ENCODE peak calls at places on chromosomes 3 and 15, in four cellular contexts. J is HepG2, I is A549, W is K562. O is an unnamed sample.
A peak's percentile ranks its signal among the peaks of the same experiment; 100 is the strongest.

GRCh38 chr3:32841875-32842505 is 24.2 kb downstream of the TRIM71 start:
- DNase-seq in J (no peak), I (no peak), W (no peak), O (no peak)

GRCh38 chr15:29792426-29793159 is 29.7 kb downstream of the TJP1 start:
- DNase-seq in I (no peak), J (no peak), W (no peak), O (no peak)

GRCh38 chr3:58471025-58471887 is 20.6 kb upstream of the KCTD6 start:
- DNase-seq in I (peak; percentile 91), W (peak; percentile 19), J (peak; percentile 95), O (no peak)

GRCh38 chr15:53559364-53560253 is 199.9 kb downstream of the WDR72 start:
- DNase-seq in J (peak; percentile 75), W (no peak), I (no peak), O (no peak)

GRCh38 chr15:94670436-94671034 is 439.2 kb downstream of the MCTP2 start:
- DNase-seq in W (peak; percentile 30), I (peak; percentile 39), J (peak; percentile 39), O (no peak)

GRCh38 chr15:91268510-91268909 is 168.5 kb downstream of the SV2B start:
- DNase-seq in W (peak; percentile 82), J (no peak), I (peak; percentile 37), O (peak; percentile 64)

GRCh38 chr3:42497009-42497731 is 5.3 kb upstream of the VIPR1 start:
- DNase-seq in I (peak; percentile 47), W (no peak), J (peak; percentile 40), O (peak; percentile 63)

GRCh38 chr15:34900748-34901147 is 68.8 kb downstream of the AQR start:
- DNase-seq in I (no peak), W (no peak), J (no peak), O (no peak)

GRCh38 chr3:143150979-143151726 is 31.6 kb downstream of the CHST2 start:
- DNase-seq in W (no peak), I (no peak), J (no peak), O (no peak)

GRCh38 chr3:23004971-23005370 is 198.2 kb upstream of the UBE2E2 start:
- DNase-seq in W (no peak), I (peak; percentile 15), J (peak; percentile 31), O (no peak)

GRCh38 chr3:162738778-162739177 is 1242.2 kb downstream of the OTOL1 start:
- DNase-seq in I (no peak), W (no peak), J (no peak), O (no peak)

GRCh38 chr15:52783929-52784798 is 6.0 kb downstream of the ONECUT1 start:
- DNase-seq in J (no peak), W (peak; percentile 59), I (peak; percentile 56), O (peak; percentile 80)

GRCh38 chr3:169939751-169940150 is 26.9 kb upstream of the SEC62 start:
- DNase-seq in W (no peak), I (no peak), J (no peak), O (no peak)

GRCh38 chr3:40867826-40868225 is 331.5 kb upstream of the CTNNB1 start:
- DNase-seq in J (no peak), W (no peak), I (no peak), O (no peak)

GRCh38 chr3:36907911-36908646 is 36.8 kb downstream of the TRANK1 start:
- DNase-seq in J (peak; percentile 25), W (no peak), I (peak; percentile 79), O (no peak)

GRCh38 chr3:117844676-117845075 is 1135.1 kb downstream of the TUSC7 start:
- DNase-seq in J (no peak), W (no peak), I (no peak), O (no peak)

GRCh38 chr3:152853196-152853595 is 18.3 kb downstream of the P2RY1 start:
- DNase-seq in I (no peak), J (no peak), W (no peak), O (no peak)

GRCh38 chr3:129777806-129778205 is 115.7 kb downstream of the TMCC1 start:
- DNase-seq in J (no peak), W (no peak), I (no peak), O (no peak)

GRCh38 chr3:190694335-190695001 is 168.0 kb downstream of the GMNC start:
- DNase-seq in J (no peak), I (no peak), W (no peak), O (no peak)

GRCh38 chr15:36951747-36952247 is 148.6 kb downstream of the MEIS2 start:
- DNase-seq in W (peak; percentile 8), J (no peak), I (no peak), O (no peak)

GRCh38 chr3:112672716-112673506 is 32.0 kb upstream of the CCDC80 start:
- DNase-seq in W (no peak), I (no peak), J (no peak), O (no peak)

GRCh38 chr3:56926513-56927282 is 124.9 kb upstream of the ARHGEF3 start:
- DNase-seq in I (no peak), J (no peak), W (no peak), O (no peak)

GRCh38 chr15:71707230-71708051 is 102.9 kb upstream of the NR2E3 start:
- DNase-seq in I (no peak), J (no peak), W (no peak), O (no peak)

GRCh38 chr15:48414015-48414414 is 82.8 kb downstream of the DUT start:
- DNase-seq in I (no peak), W (no peak), J (no peak), O (no peak)

GRCh38 chr15:93266291-93266690 is 177.3 kb upstream of the RGMA start:
- DNase-seq in J (no peak), I (no peak), W (no peak), O (no peak)

GRCh38 chr3:111764645-111765091 is 94.4 kb upstream of the PHLDB2 start:
- DNase-seq in I (no peak), J (peak; percentile 72), W (no peak), O (no peak)

GRCh38 chr15:75024102-75024636 is 779 bp downstream of the PPCDC start:
- DNase-seq in I (peak; percentile 68), W (no peak), J (no peak), O (no peak)

GRCh38 chr3:15601399-15602145 is at the start of the genes BTD and HACL1:
- DNase-seq in I (peak; percentile 95), W (peak; percentile 97), J (peak; percentile 99), O (peak; percentile 98)

GRCh38 chr3:161266731-161267150 is 45.6 kb downstream of the NMD3 start:
- DNase-seq in I (no peak), J (peak; percentile 43), W (no peak), O (no peak)

GRCh38 chr3:147411235-147411607 is 2.1 kb downstream of the ZIC1 start:
- DNase-seq in J (no peak), I (no peak), W (no peak), O (no peak)

GRCh38 chr15:93037341-93038063 is 51.5 kb downstream of the RGMA start:
- DNase-seq in J (no peak), I (no peak), W (peak; percentile 34), O (peak; percentile 20)

GRCh38 chr15:82951472-82952155 is 906 bp downstream of the HOMER2 start:
- DNase-seq in J (no peak), I (peak; percentile 28), W (no peak), O (no peak)

GRCh38 chr15:71115567-71116351 is 488 bp downstream of the THSD4 start:
- DNase-seq in W (peak; percentile 55), I (peak; percentile 67), J (no peak), O (peak; percentile 53)

GRCh38 chr3:134064081-134064480 is 34.4 kb upstream of the SLCO2A1 start:
- DNase-seq in J (no peak), I (no peak), W (no peak), O (no peak)

GRCh38 chr3:134058728-134059601 is 29.2 kb upstream of the SLCO2A1 start:
- DNase-seq in W (no peak), J (no peak), I (no peak), O (no peak)

GRCh38 chr3:134061401-134061800 is 31.7 kb upstream of the SLCO2A1 start:
- DNase-seq in I (no peak), W (no peak), J (no peak), O (no peak)

GRCh38 chr3:134059680-134060560 is 30.2 kb upstream of the SLCO2A1 start:
- DNase-seq in W (no peak), J (peak; percentile 74), I (no peak), O (no peak)

GRCh38 chr3:134060561-134061385 is 31.0 kb upstream of the SLCO2A1 start:
- DNase-seq in J (peak; percentile 41), W (no peak), I (no peak), O (no peak)
- TF ChIP-seq HMGXB4 in J (no peak), W (no peak), I (no peak), O (no peak)

GRCh38 chr3:24120434-24120833 is 175.3 kb downstream of the NR1D2 start:
- DNase-seq in W (no peak), I (no peak), J (no peak), O (no peak)
- TF ChIP-seq NR3C1 in W (no peak), I (no peak), J (no peak), O (no peak)

GRCh38 chr3:140717915-140718314 is 40.1 kb downstream of the TRIM42 start:
- DNase-seq in J (no peak), I (no peak), W (no peak), O (no peak)

GRCh38 chr3:140711043-140711718 is 33.3 kb downstream of the TRIM42 start:
- DNase-seq in W (no peak), J (peak; percentile 87), I (no peak), O (no peak)

GRCh38 chr3:140711719-140712086 is 33.8 kb downstream of the TRIM42 start:
- DNase-seq in W (no peak), J (no peak), I (no peak), O (no peak)

GRCh38 chr3:140712301-140712700 is 34.4 kb downstream of the TRIM42 start:
- DNase-seq in J (no peak), I (no peak), W (no peak), O (no peak)

DNA sequence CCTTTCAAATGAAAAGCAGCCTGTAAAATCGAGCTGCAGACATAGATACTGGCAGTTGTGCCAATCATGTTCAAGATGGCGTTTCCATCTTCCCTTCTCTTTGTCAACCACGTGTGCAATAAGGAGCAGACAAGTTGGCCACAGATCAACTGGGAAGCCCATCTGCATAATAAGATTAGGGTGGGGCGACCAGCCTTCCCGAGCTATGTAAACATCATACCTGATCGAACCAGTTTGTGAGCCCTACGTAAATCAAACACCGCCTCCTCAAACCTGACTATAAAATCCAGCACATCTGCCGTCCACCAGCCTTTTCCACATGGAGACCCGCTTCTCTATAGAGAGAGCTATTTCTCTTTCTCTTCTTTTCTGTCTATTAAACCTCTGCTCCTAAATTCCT is 37.2 kb downstream of the TRIM42 start:
- DNase-seq in I (no peak), W (no peak), J (no peak), O (no peak)
- TF ChIP-seq HMGXB4 in I (no peak), W (no peak), J (no peak), O (no peak)

GRCh38 chr3:10712121-10712520 is 103.9 kb upstream of the SLC6A11 start:
- DNase-seq in J (no peak), I (no peak), W (no peak), O (no peak)
- TF ChIP-seq NR3C1 in J (no peak), I (no peak), W (no peak), O (no peak)

DNA sequence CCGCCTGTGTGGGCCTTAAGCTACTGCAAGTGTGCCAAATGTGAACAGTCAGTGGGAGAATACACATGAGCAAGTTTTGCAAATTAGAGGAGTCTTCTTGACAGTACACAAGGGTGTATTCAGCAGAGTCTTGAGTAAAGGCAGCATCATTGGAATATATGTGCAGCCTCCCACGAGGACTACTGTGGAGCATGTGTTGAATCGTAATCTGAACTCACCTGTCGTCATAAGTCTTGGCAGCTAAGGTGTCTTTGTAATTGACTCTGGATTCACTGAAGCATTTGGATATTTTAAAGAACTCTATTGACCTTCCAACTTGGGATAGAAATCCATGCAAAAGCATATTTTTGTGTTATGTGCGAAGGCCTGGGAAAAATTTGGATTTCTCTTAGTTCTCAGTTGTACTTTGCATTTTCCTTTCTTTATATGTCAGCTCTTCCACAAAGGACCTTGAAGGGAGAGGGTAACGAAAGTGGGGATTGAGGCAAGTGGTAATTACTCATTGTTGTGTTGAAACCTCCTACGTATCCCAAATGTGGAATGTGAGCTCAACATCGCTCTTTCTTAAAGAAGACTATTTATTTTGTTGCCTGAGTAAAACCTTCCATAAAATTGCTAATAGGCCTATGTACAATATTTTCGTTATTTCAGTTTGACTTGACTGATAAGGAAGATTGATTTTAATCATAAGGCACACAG is 117.5 kb downstream of the ATG7 start:
- DNase-seq in I (no peak), J (no peak), W (no peak), O (no peak)
- TF ChIP-seq HMGXB4 in I (no peak), J (no peak), W (no peak), O (no peak)